ENCODE peak calls at places on chromosomes 4 and X, in four cellular contexts. E is esophagus muscularis mucosa, T is transverse colon, X is sigmoid colon. U is an unnamed sample.
A peak's percentile ranks its signal among the peaks of the same experiment; 100 is the strongest.

GRCh38 chrX:145405012-145405411 is 157.7 kb downstream of the SPANXN1 start:
- DNase-seq in E (no peak), T (no peak), X (no peak), U (no peak)

GRCh38 chr4:38831653-38832052 is 25.0 kb downstream of the TLR6 start:
- DNase-seq in E (no peak), T (no peak), X (no peak), U (no peak)

GRCh38 chr4:108058685-108059440 is 69.2 kb downstream of the HADH start:
- DNase-seq in E (no peak), T (no peak), X (no peak), U (peak; percentile 51)

GRCh38 chr4:6461301-6462165 is 10.9 kb downstream of the PPP2R2C start:
- DNase-seq in E (no peak), T (no peak), X (peak; percentile 44), U (no peak)

GRCh38 chr4:6991771-6992557 is 51.2 kb upstream of the TADA2B start:
- DNase-seq in E (no peak), T (no peak), X (no peak), U (no peak)

GRCh38 chrX:54825716-54826428 is 18.3 kb downstream of the MAGED2 start:
- DNase-seq in E (peak; percentile 14), T (no peak), X (no peak), U (no peak)

GRCh38 chr4:5735463-5735862 is 24.5 kb downstream of the EVC start:
- DNase-seq in E (no peak), T (no peak), X (no peak), U (no peak)

GRCh38 chr4:38177792-38178665 is 217.8 kb downstream of the PTTG2 start:
- DNase-seq in E (no peak), T (peak; percentile 81), X (peak; percentile 85), U (peak; percentile 90)

GRCh38 chrX:109997786-109998452 is 5.0 kb upstream of the TMEM164 start:
- DNase-seq in E (no peak), T (no peak), X (no peak), U (no peak)

GRCh38 chr4:137032242-137032641 is 500.1 kb downstream of the PCDH18 start:
- DNase-seq in E (no peak), T (no peak), X (no peak), U (no peak)

GRCh38 chr4:13986533-13986932 is 359.0 kb upstream of the BOD1L1 start:
- DNase-seq in E (no peak), T (no peak), X (no peak), U (no peak)

GRCh38 chr4:1714303-1715001 is 2.3 kb upstream of the SLBP start:
- DNase-seq in E (no peak), T (no peak), X (no peak), U (no peak)

GRCh38 chr4:1713003-1713397 is 881 bp upstream of the SLBP start:
- DNase-seq in E (no peak), T (no peak), X (no peak), U (no peak)

GRCh38 chr4:1711906-1712215 is 258 bp downstream of the SLBP start:
- DNase-seq in E (no peak), T (no peak), X (no peak), U (no peak)

GRCh38 chr4:1711055-1711905 is 839 bp downstream of the SLBP start:
- DNase-seq in E (no peak), T (peak; percentile 63), X (peak; percentile 83), U (peak; percentile 69)

DNA sequence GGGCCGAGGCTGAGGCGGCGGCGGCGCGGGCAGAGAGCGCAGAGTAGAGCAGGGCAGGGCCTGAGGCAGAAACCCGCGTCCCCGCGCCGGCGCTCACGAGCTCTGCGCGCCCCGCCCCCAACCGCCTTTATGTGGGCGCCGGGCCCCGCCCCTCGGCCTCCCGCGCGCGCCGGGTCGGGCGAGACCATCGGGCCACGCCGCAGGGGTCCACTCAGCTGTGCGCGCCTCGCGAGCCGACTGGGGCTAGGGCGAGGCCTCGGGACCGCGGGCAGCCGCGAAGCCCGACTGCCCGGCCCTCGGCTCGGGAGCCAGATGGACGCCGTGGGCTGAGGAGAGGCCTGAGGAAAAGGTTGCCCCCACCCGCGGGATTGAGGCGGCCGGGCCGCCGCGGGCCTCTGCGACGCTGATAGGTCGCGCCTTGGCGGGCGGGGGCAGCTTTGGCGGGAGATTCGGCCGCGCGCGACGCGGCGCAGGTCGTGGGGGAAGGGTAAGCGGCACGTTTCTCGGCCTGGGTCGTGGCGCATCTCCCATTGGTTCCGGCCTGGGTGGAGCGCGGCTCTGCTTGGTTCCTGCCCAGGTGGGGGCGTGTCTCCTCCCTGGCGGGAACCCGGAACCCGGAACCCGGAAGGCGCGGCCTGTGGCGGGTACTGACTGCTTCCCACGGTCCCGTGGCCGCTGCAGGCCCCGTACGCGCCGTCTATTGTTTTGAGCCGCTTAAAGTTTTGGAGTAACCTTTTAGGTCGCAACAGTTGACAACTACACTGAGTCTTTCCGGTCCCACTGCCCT is at the start of gene SLBP:
- DNase-seq in E (peak; percentile 98), T (peak; percentile 99), X (peak; percentile 98), U (peak; percentile 98)
- H3K4me1 ChIP-seq in E (peaks cover 74% of the 10 kb centered on the region), T (peaks cover 32% of the 10 kb centered on the region), X (peaks cover 33% of the 10 kb centered on the region), U (peaks cover 37% of the 10 kb centered on the region)

DNA sequence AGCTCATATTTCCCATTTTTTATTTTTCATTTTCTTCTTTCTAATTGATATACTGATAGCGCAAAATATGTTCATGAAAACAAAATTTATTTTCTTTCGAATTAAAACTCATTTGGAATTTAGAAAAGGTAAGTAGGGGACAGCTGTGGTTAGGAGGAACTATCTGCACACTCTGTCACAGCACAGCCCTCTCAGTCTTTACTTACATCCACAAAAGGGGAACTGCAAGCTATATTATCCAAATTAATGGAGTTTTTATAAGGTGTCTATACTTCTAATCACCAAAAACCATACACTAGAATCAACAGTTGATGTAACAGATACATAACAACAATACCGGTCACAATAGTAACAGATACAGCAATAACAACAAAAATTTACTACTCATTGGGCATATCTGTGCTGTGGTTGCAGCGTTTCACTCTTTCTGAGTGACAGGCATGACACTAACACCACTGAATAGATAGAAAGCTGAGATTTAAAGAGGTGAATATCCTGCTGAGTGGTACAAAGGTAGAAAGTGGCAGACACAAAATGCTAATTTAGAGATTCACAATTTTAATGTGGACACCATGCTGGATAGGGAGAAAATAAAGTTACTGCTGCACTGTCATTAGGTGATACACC is 160.7 kb downstream of the PPP3CA start:
- DNase-seq in E (no peak), T (no peak), X (no peak), U (no peak)
- TF ChIP-seq EP300 in E (no peak), T (no peak), X (no peak), U (no peak)

DNA sequence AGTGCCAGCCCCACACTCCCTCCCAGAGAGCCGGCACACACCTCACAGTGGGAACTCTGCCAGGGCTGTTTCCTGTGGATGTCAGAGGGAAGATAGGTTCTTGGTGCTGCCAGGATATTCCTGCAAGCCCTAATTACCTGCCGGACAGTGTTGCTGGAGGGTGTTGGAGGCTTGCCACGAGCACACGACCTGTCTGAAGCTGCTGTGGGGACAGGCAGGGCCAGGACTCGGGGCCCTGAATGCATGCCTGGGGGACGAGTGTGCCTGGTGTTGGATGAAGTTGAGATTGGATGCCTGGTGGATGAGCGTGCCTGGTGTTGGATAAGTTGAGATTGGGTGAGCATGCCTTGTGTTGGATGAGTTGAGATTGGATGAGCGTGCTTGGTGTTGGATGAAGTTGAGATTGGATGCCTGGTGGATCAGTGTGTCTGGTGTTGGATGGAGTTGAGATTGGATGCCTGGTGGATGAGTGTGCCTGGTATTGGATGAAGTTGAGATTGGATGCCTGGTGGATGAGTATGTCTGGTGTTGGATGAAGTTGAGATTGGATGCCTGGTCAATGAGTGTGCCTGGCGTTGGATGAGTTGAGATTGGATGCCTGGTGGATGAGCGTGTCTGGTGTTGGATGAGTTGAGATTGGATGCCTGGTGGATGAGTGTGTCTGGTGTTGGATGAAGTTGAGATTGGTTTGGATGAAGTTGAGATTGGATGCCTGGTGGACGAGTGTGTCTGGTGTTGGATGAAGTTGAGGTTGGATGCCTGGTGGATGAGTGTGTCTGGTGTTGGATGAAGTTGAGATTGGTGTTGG is 23.2 kb upstream of the UVSSA start:
- DNase-seq in E (no peak), T (no peak), X (no peak), U (no peak)
- TF ChIP-seq POLR2AphosphoS5 in E (no peak), T (no peak), X (no peak), U (no peak)

GRCh38 chr4:148589182-148589581 is 147.0 kb upstream of the NR3C2 start:
- DNase-seq in E (no peak), T (no peak), X (no peak), U (no peak)
- H3K4me1 ChIP-seq in E (no peaks in the 10 kb centered on the region), T (no peaks in the 10 kb centered on the region), X (no peaks in the 10 kb centered on the region), U (no peaks in the 10 kb centered on the region)

GRCh38 chr4:3336389-3337356 is 43.9 kb downstream of the RGS12 start:
- DNase-seq in E (no peak), T (no peak), X (no peak), U (no peak)

GRCh38 chr4:3335982-3336381 is 43.2 kb downstream of the RGS12 start:
- DNase-seq in E (no peak), T (no peak), X (no peak), U (no peak)

GRCh38 chr4:3334316-3334715 is 41.5 kb downstream of the RGS12 start:
- DNase-seq in E (no peak), T (no peak), X (no peak), U (no peak)

GRCh38 chr4:3337357-3337732 is 44.5 kb downstream of the RGS12 start:
- DNase-seq in E (no peak), T (no peak), X (no peak), U (no peak)

GRCh38 chr4:3335385-3335784 is 42.6 kb downstream of the RGS12 start:
- DNase-seq in E (peak; percentile 72), T (no peak), X (no peak), U (no peak)
- TF ChIP-seq EP300 in E (no peak), T (no peak), X (no peak), U (no peak)

GRCh38 chr4:127905029-127905428 is 24.3 kb downstream of the PLK4 start:
- DNase-seq in E (no peak), T (no peak), X (no peak), U (no peak)
- TF ChIP-seq POLR2AphosphoS5 in E (no peak), T (no peak), X (no peak), U (no peak)

GRCh38 chr4:158760866-158761265 is 8.0 kb upstream of the FNIP2 start:
- DNase-seq in E (no peak), T (no peak), X (no peak), U (no peak)
- H3K4me1 ChIP-seq in E (no peaks in the 10 kb centered on the region), T (no peaks in the 10 kb centered on the region), X (no peaks in the 10 kb centered on the region), U (no peaks in the 10 kb centered on the region)

GRCh38 chr4:145734576-145735329 is 54.8 kb downstream of the C4orf51 start:
- DNase-seq in E (no peak), T (peak; percentile 61), X (peak; percentile 95), U (no peak)
- TF ChIP-seq EP300 in E (peak; percentile 64), T (no peak), X (no peak), U (no peak)

DNA sequence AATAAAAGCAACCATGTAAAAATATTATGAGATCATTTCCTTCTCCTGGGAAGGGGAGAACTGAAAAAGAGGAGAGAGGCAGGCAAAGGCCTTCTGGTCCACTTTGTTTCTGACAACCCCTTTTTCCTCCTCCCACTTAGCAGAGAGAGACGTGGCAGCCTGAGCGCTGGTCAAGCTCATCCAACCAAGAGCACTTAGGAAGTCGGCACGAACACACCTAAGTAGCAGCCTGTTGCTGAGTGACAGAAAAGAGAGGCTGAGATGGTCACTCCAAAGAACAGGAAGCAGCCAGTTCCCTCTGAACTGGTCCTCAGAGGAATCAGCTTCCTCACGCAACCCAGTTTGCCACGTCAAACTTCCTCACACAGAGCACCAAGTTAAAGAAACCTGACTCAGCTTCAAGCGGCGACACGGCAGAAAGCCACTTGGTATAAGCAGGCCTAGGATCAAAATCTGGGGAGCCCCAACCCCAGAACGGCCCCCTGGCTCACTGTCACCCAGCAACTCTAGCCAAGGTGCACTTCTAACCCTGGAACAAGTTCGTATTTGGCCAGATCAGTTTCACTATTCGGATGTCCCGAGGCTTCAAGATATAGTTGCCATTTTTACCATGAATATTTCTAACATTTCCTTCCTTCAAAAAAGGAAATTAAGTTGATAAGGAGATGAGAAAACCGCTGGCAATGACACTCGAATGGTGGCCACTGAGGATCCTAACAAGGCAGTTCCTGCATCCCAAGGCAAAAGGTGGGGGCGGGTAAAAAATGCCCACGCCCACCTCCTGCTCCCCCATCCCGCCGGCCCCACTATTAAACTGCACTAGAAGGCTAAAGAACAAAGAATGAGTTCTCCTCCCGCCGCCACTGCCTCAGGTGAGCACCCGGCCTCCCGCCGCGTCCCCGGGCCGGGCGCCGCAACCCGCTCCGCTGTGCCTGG is 698 bp downstream of the SEC24D start:
- DNase-seq in E (peak; percentile 92), T (peak; percentile 70), X (peak; percentile 86), U (peak; percentile 94)
- TF ChIP-seq POLR2AphosphoS5 in E (peak; percentile 82), T (peak; percentile 62), X (peak; percentile 86), U (peak; percentile 36)